ENCODE peak calls at places on chromosomes 7 and 10, in four cellular contexts. L, T, C and Y are unnamed samples.

GRCh38 chr7:76282344-76283253 is 19.9 kb upstream of the HSPB1 start:
- DNase-seq in T (peak), C (peak), L (no peak), Y (peak)

GRCh38 chr7:46705416-46706255 is 784.6 kb upstream of the IGFBP3 start:
- DNase-seq in T (no peak), C (no peak), L (no peak), Y (no peak)

GRCh38 chr7:155166673-155167370 is 96.7 kb downstream of the HTR5A start:
- DNase-seq in C (no peak), L (no peak), T (no peak), Y (no peak)

GRCh38 chr7:118094044-118094443 is 89.9 kb upstream of the LSM8 start:
- DNase-seq in L (no peak), T (no peak), C (no peak), Y (no peak)

GRCh38 chr10:29811751-29812427 is 177.1 kb upstream of the SVIL start:
- DNase-seq in C (peak), L (peak), T (no peak), Y (peak)

GRCh38 chr10:108736111-108736510 is 1187.2 kb downstream of the XPNPEP1 start:
- DNase-seq in T (no peak), C (no peak), L (no peak), Y (no peak)

GRCh38 chr10:119675483-119676170 is 24.4 kb downstream of the BAG3 start:
- DNase-seq in C (no peak), L (peak), T (no peak), Y (no peak)

GRCh38 chr7:149859369-149859768 is 14.4 kb upstream of the ATP6V0E2 start:
- DNase-seq in C (no peak), L (no peak), T (no peak), Y (no peak)

GRCh38 chr7:34672430-34672829 is 14.4 kb downstream of the NPSR1 start:
- DNase-seq in T (no peak), L (peak), C (no peak), Y (no peak)

GRCh38 chr10:73423309-73423708 is 9.5 kb upstream of the ANXA7 start:
- DNase-seq in T (no peak), C (no peak), L (no peak), Y (no peak)

GRCh38 chr7:5296627-5297226 is 14.0 kb downstream of the SLC29A4 start:
- DNase-seq in C (no peak), L (no peak), T (peak), Y (peak)

GRCh38 chr7:116934580-116934979 is 18.7 kb upstream of the ST7 start:
- DNase-seq in L (no peak), T (no peak), C (no peak), Y (no peak)

GRCh38 chr7:158386866-158387820 is 200.5 kb downstream of the PTPRN2 start:
- DNase-seq in C (no peak), T (no peak), L (no peak), Y (no peak)

GRCh38 chr7:69467826-69468225 is 130.4 kb upstream of the AUTS2 start:
- DNase-seq in T (no peak), L (no peak), C (no peak), Y (peak)